ENCODE peak calls at places on chromosomes 16 and 17, in seven cellular contexts. S is H1, P is HepG2, V is SK-N-SH, C is K562, W is GM12878, R is HCT116. X is an unnamed sample.

GRCh38 chr16:64540449-64540848 is 581.4 kb downstream of the CDH11 start:
- DNase-seq in R (no peak), V (no peak), S (no peak), C (no peak), P (no peak), W (no peak), X (no peak)

GRCh38 chr16:77330332-77331043 is 104.3 kb downstream of the ADAMTS18 start:
- DNase-seq in C (no peak), V (no peak), P (no peak), S (no peak), R (no peak), W (no peak), X (no peak)

GRCh38 chr17:9842057-9842758 is 16.5 kb downstream of the GLP2R start:
- DNase-seq in C (no peak), R (no peak), W (no peak), S (no peak), V (no peak), P (peak; percentile 13), X (no peak)

GRCh38 chr17:46848534-46848933 is 2.8 kb upstream of the WNT9B start:
- DNase-seq in C (no peak), S (no peak), W (no peak), V (no peak), P (no peak), R (no peak), X (no peak)

GRCh38 chr16:73068546-73069401 is 20.8 kb upstream of the ZFHX3 start:
- DNase-seq in V (no peak), W (no peak), P (peak; percentile 63), C (no peak), R (no peak), S (no peak), X (no peak)

GRCh38 chr17:6853764-6854442 is 22.4 kb upstream of the TEKT1 start:
- DNase-seq in W (no peak), S (peak; percentile 34), P (peak; percentile 82), C (no peak), V (no peak), R (peak; percentile 68), X (peak; percentile 1)

GRCh38 chr16:83470406-83470805 is 337.4 kb upstream of the HSBP1 start:
- DNase-seq in S (no peak), C (no peak), R (no peak), V (no peak), P (no peak), W (no peak), X (no peak)

GRCh38 chr16:27538508-27538907 is 11.2 kb downstream of the GTF3C1 start:
- DNase-seq in S (no peak), V (no peak), C (peak; percentile 52), P (no peak), R (no peak), W (no peak), X (no peak)

GRCh38 chr17:40032322-40033320 is 17.4 kb downstream of the CSF3 start:
- DNase-seq in C (no peak), W (no peak), R (no peak), P (no peak), S (no peak), V (no peak), X (no peak)

GRCh38 chr17:74744714-74745547 is 3.5 kb upstream of the NHERF1 start:
- DNase-seq in W (no peak), C (peak; percentile 79), R (peak; percentile 64), P (peak; percentile 67), V (peak; percentile 90), S (no peak), X (peak; percentile 90)

GRCh38 chr16:66342294-66342900 is 24.1 kb upstream of the CDH5 start:
- DNase-seq in W (no peak), R (no peak), S (peak; percentile 39), C (peak; percentile 73), V (peak; percentile 72), P (peak; percentile 18), X (no peak)

GRCh38 chr17:81253358-81254131 is 14.4 kb downstream of the NDUFAF8 start:
- DNase-seq in P (no peak), S (no peak), V (peak; percentile 92), C (peak; percentile 77), W (no peak), R (no peak), X (peak; percentile 73)

GRCh38 chr17:33013596-33014375 is 22.1 kb downstream of the SPACA3 start:
- DNase-seq in S (no peak), C (peak; percentile 36), R (no peak), W (no peak), V (no peak), P (no peak), X (no peak)

GRCh38 chr16:12228607-12229499 is 252.3 kb downstream of the SNX29 start:
- DNase-seq in P (peak; percentile 70), S (peak; percentile 53), W (no peak), C (peak; percentile 56), V (peak; percentile 63), R (peak; percentile 28), X (peak; percentile 87)

GRCh38 chr16:85755929-85756768 is 5.3 kb upstream of the C16orf74 start:
- DNase-seq in S (no peak), P (no peak), C (no peak), R (no peak), W (peak; percentile 76), V (no peak), X (no peak)

GRCh38 chr17:40596261-40596919 is 31.1 kb upstream of the CCR7 start:
- DNase-seq in W (peak; percentile 59), C (peak; percentile 70), V (peak; percentile 32), P (peak; percentile 62), S (no peak), R (peak; percentile 19), X (no peak)

GRCh38 chr16:51326131-51326856 is 175.2 kb upstream of the SALL1 start:
- DNase-seq in R (no peak), P (no peak), V (no peak), S (no peak), W (no peak), C (no peak), X (no peak)

GRCh38 chr17:72422505-72423285 is 301.9 kb downstream of the SOX9 start:
- DNase-seq in V (peak; percentile 71), P (peak; percentile 96), C (no peak), W (peak; percentile 94), S (no peak), R (peak; percentile 95), X (no peak)

GRCh38 chr17:6304894-6305612 is 129.9 kb downstream of the AIPL1 start:
- DNase-seq in W (no peak), V (no peak), S (no peak), C (no peak), P (no peak), R (no peak), X (no peak)

GRCh38 chr16:14302399-14303181 is 231.5 kb downstream of the MRTFB start:
- DNase-seq in R (no peak), P (no peak), S (no peak), C (peak; percentile 70), W (no peak), V (peak; percentile 85), X (peak; percentile 41)

GRCh38 chr16:66934138-66934838 is at the start of gene CIAO2B:
- DNase-seq in C (peak; percentile 85), V (peak; percentile 95), P (peak; percentile 77), R (peak; percentile 66), W (peak; percentile 47), S (no peak), X (peak; percentile 91)

GRCh38 chr16:83870830-83871229 is 28.1 kb upstream of the MLYCD start:
- DNase-seq in C (no peak), W (no peak), S (no peak), P (peak; percentile 34), R (no peak), V (no peak), X (no peak)

GRCh38 chr17:80880650-80880989 is 111.0 kb upstream of the CHMP6 start:
- DNase-seq in C (no peak), V (no peak), S (no peak), R (no peak), W (no peak), P (no peak), X (no peak)

GRCh38 chr17:40615295-40615988 is 32.2 kb downstream of the SMARCE1 start:
- DNase-seq in S (peak; percentile 49), W (peak; percentile 93), V (peak; percentile 41), P (peak; percentile 76), C (peak; percentile 52), R (peak; percentile 69), X (peak; percentile 95)

DNA sequence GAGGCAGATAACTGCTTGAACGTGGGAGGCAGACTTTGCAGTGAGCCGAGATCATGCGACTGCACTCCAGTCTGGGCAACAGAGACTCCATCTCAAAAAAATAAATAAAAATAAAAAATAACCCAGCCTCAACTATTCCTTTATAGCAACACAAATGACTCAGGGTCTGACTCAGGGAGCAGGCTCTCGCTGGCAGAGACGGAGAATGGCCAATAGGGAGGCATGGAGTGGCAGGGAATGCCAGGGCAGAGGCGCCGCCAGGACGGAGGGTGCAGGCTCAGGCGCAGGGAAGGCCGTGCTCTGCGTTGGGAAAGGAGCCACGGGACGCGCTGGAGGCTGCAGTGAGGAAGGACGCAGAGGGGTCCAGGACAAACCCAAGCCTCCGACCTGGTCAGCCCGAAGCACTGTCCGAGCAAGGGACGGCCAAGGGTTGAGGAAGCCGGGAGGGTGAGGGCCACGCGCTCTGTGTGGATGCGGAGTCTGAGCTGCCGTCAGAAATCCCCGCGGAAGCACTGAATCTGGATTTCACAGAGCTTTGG is 40.3 kb downstream of the PKD1 start:
- DNase-seq in S (no peak), R (no peak), C (no peak), W (no peak), P (no peak), V (no peak), X (no peak)
- TF ChIP-seq JUND in S (no peak), R (no peak), C (no peak), W (no peak), P (no peak), V (peak; percentile 14), X (no peak)

GRCh38 chr17:28385037-28385797 is 13.7 kb downstream of the SARM1 start:
- DNase-seq in C (no peak), W (no peak), R (no peak), V (no peak), P (no peak), S (no peak), X (no peak)
- TF ChIP-seq JUND in C (no peak), W (no peak), R (no peak), V (no peak), P (no peak), S (no peak), X (no peak)

GRCh38 chr17:63592797-63593196 is 7.9 kb upstream of the TACO1 start:
- DNase-seq in V (no peak), P (no peak), C (no peak), W (no peak), S (no peak), R (no peak), X (no peak)

GRCh38 chr17:63595132-63595531 is 5.6 kb upstream of the TACO1 start:
- DNase-seq in C (no peak), V (no peak), W (no peak), S (no peak), R (no peak), P (no peak), X (no peak)

GRCh38 chr17:63598284-63598683 is 2.4 kb upstream of the TACO1 start:
- DNase-seq in S (no peak), R (no peak), C (no peak), P (no peak), V (no peak), W (no peak), X (no peak)

GRCh38 chr17:63600569-63601438 is at the start of gene TACO1:
- DNase-seq in S (peak; percentile 56), P (peak; percentile 83), R (peak; percentile 79), V (peak; percentile 96), W (peak; percentile 48), C (peak; percentile 92), X (peak; percentile 93)

GRCh38 chr17:63596856-63597557 is 3.7 kb upstream of the TACO1 start:
- DNase-seq in S (no peak), W (no peak), C (no peak), P (no peak), R (no peak), V (no peak), X (no peak)
- TF ChIP-seq JUND in S (no peak), W (no peak), C (no peak), P (no peak), R (no peak), V (no peak), X (no peak)

GRCh38 chr16:15427648-15428239 is 6.6 kb upstream of the BMERB1 start:
- DNase-seq in P (peak; percentile 69), V (peak; percentile 75), C (peak; percentile 31), W (no peak), R (peak; percentile 50), S (no peak), X (peak; percentile 37)
- TF ChIP-seq JUND in P (no peak), V (no peak), C (no peak), W (no peak), R (no peak), S (no peak), X (no peak)

X was measured in T47D.